ENCODE peak calls at places on chromosome X, in four cellular contexts. T, Q, A and C are unnamed samples.

GRCh38 chrX:84182521-84182920 is 5.5 kb downstream of the RPS6KA6 start:
- DNase-seq in T (no peak), Q (no peak), A (no peak), C (no peak)

GRCh38 chrX:27694667-27695066 is 104.5 kb downstream of the DCAF8L2 start:
- DNase-seq in T (no peak), Q (no peak), A (no peak), C (no peak)

GRCh38 chrX:111165902-111166301 is 69.9 kb downstream of the PAK3 start:
- DNase-seq in T (no peak), Q (no peak), A (no peak), C (no peak)

GRCh38 chrX:50996930-50997329 is 86.4 kb downstream of the BMP15 start:
- DNase-seq in T (no peak), Q (no peak), A (no peak), C (no peak)

GRCh38 chrX:8189096-8189830 is 18.2 kb upstream of the VCX2 start:
- DNase-seq in T (no peak), Q (no peak), A (no peak), C (no peak)

GRCh38 chrX:47068214-47068613 is 10.0 kb upstream of the RGN start:
- DNase-seq in T (no peak), Q (no peak), A (no peak), C (no peak)

GRCh38 chrX:117977521-117977920 is 139.1 kb downstream of the KLHL13 start:
- DNase-seq in T (no peak), Q (no peak), A (no peak), C (no peak)

GRCh38 chrX:19739683-19740082 is 147.7 kb downstream of the SH3KBP1 start:
- DNase-seq in T (peak), Q (peak), A (peak), C (no peak)

GRCh38 chrX:140822861-140823260 is 113.3 kb downstream of the LINC00632 start:
- DNase-seq in T (no peak), Q (no peak), A (no peak), C (no peak)

GRCh38 chrX:39773923-39774803 is 323.6 kb downstream of the BCOR start:
- DNase-seq in T (no peak), Q (no peak), A (no peak), C (no peak)

GRCh38 chrX:68807818-68808217 is 21.0 kb upstream of the EFNB1 start:
- DNase-seq in T (peak), Q (peak), A (no peak), C (no peak)

GRCh38 chrX:151515233-151515632 is 48.2 kb upstream of the PASD1 start:
- DNase-seq in T (no peak), Q (no peak), A (no peak), C (no peak)

GRCh38 chrX:11504234-11504633 is 161.5 kb downstream of the ARHGAP6 start:
- DNase-seq in T (peak), Q (no peak), A (no peak), C (no peak)

GRCh38 chrX:110806145-110806544 is 10.5 kb upstream of the CHRDL1 start:
- DNase-seq in T (no peak), Q (no peak), A (peak), C (no peak)

GRCh38 chrX:110081320-110081719 is 78.4 kb downstream of the TMEM164 start:
- DNase-seq in T (no peak), Q (no peak), A (no peak), C (no peak)

GRCh38 chrX:11435568-11435967 is 142.4 kb downstream of the AMELX start:
- DNase-seq in T (no peak), Q (no peak), A (no peak), C (no peak)

GRCh38 chrX:19332983-19333382 is 10.7 kb upstream of the PDHA1 start:
- DNase-seq in T (no peak), Q (no peak), A (peak), C (no peak)

GRCh38 chrX:3136161-3136961 is 95.1 kb downstream of the ARSF start:
- DNase-seq in T (no peak), Q (no peak), A (no peak), C (no peak)

GRCh38 chrX:134868766-134869495 is 121.9 kb upstream of the SMIM10 start:
- DNase-seq in T (peak), Q (no peak), A (no peak), C (no peak)

GRCh38 chrX:149453030-149453429 is 52.1 kb downstream of the IDS start:
- DNase-seq in T (peak), Q (peak), A (no peak), C (no peak)

DNA sequence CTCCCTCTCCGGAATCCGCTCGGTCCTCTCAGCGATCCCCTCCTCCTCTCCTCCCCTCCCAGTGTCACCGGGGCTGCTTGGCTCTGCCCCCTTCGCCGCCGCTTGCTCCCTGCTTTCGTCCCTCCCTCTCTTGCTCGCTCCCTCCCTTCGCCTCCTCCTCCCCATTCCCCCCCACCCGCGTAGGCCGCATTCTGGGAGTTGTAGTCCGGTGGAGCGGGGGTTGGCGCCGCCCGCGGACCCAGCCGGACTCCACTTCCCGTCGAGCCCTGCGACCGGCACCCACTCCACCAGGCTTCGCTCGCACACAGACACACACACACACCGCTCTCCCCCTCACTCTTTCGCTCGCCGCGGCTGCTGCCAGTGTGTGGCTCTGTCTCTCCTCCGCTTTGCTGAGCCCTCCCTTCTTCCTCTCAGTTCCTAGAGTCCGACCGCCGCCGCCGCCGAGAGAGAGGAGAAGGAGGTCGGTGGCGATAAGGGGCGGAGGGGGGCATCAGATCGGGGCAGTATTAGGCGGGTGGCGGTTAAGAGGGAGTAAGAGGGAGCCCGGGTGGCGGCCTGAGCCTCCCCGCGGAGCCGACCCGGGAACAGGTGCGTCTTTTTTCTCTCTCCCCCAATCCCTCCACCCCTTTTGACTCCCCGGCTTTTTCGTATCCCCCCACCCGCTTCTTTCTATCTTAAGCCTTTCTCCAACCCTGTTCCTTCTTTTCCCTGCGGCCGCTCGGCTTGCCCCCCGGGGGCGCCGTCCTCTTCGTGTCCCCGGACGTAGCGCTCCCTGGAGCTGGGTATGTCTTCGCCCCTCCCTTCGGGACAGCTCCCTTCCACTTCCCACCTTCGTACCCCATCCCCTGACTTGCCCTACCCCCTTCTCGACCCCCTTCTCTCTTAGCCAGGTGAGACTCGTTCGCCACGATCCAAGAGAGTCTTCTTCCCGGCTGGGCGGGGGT is at the start of gene BCORL1:
- DNase-seq in T (peak), Q (peak), A (peak), C (peak)
- TF ChIP-seq POLR2A in T (peak), Q (peak), A (peak), C (no peak)

DNA sequence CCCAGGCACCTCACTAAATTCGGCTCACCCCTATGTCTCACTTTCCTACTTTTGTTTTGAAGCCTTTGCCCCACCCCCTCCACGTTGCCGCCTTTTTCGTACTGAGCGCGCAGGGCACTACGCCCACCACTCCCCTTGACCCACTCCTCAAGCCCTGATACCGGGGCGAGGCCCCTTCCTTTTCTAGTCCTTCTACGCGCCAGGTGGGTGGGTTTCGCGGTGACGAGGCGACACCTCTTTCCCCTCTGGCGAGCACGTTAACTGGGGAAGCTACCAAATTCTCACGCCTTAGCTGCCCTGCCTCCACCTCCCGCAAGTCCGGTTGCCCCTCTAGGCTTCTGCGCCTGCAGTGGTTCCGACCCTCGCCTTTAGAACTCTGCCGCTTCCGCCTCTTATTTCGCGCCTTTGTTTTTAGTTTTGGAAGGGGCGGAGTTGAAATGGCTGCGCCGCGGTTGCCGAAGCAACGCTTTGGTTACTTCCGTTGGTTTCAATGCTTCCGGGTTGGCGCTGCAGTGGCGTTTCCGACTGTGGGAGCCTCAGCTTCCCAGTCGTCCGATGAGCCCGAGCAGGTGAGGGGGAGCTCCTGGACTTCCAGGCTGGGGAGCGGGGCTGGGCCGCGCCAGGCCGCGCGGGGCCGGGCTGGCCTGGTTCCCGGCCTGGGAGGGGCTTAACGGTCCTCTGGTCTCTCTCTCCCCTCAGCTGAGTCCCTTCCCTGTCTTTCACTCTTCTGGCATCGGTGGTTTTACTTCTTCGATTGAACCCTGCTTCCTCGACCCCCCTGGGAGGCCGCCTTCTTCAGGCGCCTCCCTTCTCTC is at the start of gene SLC25A14:
- DNase-seq in T (peak), Q (peak), A (peak), C (peak)
- TF ChIP-seq POLR2A in T (peak), Q (peak), A (peak), C (no peak)

GRCh38 chrX:107714196-107714811 is 61.3 kb downstream of the TSC22D3 start:
- DNase-seq in T (no peak), Q (no peak), A (no peak), C (no peak)

GRCh38 chrX:107712231-107713204 is 63.1 kb downstream of the TSC22D3 start:
- DNase-seq in T (no peak), Q (no peak), A (no peak), C (peak)

GRCh38 chrX:107711521-107712041 is 64.0 kb downstream of the TSC22D3 start:
- DNase-seq in T (no peak), Q (no peak), A (no peak), C (no peak)

GRCh38 chrX:107715331-107716044 is 60.1 kb downstream of the TSC22D3 start:
- DNase-seq in T (peak), Q (no peak), A (no peak), C (no peak)

DNA sequence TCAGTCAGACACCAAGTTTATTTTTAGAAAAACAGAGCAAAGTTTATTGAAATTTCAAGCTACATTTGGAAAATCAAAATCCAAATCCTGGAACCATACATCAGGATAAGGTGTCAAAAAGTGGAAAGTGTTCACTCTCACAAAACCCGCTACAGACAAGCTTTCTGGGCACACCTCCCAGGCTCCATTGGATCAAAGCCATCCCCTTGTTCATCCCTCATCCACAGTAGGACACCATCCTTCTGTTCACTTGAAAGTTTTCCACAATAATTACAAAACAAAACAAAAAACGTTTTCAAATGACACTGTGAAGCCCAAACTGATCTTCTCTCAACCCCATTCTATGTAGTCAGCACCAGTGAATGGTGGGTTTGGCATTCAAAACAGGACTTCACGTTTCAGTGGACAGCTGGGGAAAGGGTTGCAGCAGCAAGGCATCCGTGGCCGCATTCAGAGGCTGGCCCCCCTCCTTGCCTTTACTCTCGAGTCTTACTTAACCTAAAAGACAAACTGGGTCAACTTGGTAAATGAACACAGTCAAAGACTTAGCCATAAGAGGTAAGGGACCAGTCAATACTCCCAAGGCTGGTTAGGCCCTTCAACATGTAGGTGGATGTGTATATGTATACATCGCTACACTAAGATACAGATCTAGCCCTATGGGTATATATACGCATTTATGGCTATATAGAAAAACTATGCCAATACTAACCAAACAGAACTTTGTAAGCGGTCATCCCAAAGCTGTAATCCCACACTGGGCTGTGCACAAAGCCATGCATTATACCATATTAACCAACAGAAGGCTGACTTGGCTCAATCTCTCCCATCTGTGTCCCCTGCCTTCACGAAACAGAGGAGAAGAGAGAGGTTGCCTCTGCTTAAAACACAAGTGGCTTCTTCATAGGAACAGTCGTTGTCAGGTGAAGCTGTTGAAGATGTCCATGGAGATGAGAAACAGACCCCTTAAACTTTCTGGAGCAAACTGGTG is 62.1 kb downstream of the TSC22D3 start:
- DNase-seq in T (no peak), Q (no peak), A (peak), C (no peak)
- TF ChIP-seq POLR2A in T (no peak), Q (no peak), A (no peak), C (no peak)

DNA sequence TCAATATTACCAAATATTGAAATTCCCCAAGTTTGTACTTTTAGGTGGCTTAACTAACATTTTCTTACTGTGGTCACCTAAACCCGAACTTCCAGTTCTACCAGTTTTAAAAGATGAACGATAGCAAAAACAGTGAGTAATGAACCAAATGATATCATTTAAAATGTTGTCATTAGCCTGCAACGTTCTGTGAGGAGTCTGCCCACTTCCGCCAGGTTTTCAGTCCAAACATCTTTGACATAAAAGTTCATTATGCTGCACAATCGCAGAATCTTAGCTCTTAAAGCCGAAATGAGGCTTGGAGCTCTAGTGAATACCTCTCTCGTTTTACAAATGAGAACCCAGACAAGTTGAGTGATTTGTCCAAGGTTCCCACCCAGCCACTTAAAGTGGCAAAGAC is 762 bp downstream of the PIGA start:
- DNase-seq in T (peak), Q (no peak), A (no peak), C (no peak)
- TF ChIP-seq POLR2A in T (no peak), Q (no peak), A (no peak), C (no peak)

GRCh38 chrX:129998006-129998405 is 15.6 kb downstream of the BCORL1 start:
- DNase-seq in T (no peak), Q (no peak), A (no peak), C (no peak)

GRCh38 chrX:129997081-129997480 is 14.6 kb downstream of the BCORL1 start:
- DNase-seq in T (no peak), Q (no peak), A (no peak), C (no peak)

GRCh38 chrX:129992181-129992580 is 9.7 kb downstream of the BCORL1 start:
- DNase-seq in T (no peak), Q (no peak), A (no peak), C (no peak)

GRCh38 chrX:130001893-130002292 is 19.5 kb downstream of the BCORL1 start:
- DNase-seq in T (peak), Q (no peak), A (no peak), C (no peak)

GRCh38 chrX:129996120-129996519 is 13.7 kb downstream of the BCORL1 start:
- DNase-seq in T (peak), Q (no peak), A (no peak), C (no peak)
- TF ChIP-seq POLR2A in T (no peak), Q (no peak), A (no peak), C (no peak)

GRCh38 chrX:52990848-52991247 is 32.5 kb upstream of the FAM156A start:
- DNase-seq in T (no peak), Q (no peak), A (no peak), C (no peak)

GRCh38 chrX:53000447-53001208 is 42.3 kb upstream of the FAM156A start:
- DNase-seq in T (no peak), Q (no peak), A (no peak), C (peak)

GRCh38 chrX:52995135-52995973 is 37.0 kb upstream of the FAM156A start:
- DNase-seq in T (peak), Q (peak), A (peak), C (peak)

DNA sequence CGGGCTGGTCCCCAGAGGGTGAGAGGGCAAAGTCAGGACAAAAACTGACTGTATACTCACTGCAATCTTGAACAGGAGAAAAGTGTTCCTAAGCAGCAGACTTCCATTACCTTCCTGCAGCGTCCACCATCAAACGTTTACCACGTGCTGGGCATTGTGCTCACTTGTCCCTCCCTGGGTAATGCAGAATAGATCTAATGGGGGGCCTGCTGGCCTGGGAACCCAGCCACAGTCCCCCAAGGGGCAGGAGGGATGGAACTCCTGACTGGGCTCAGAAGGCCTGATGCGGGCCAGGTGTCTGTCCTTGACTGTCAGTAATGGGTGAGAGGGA is 37.6 kb upstream of the FAM156A start:
- DNase-seq in T (no peak), Q (no peak), A (no peak), C (no peak)
- TF ChIP-seq POLR2A in T (no peak), Q (no peak), A (no peak), C (no peak)

DNA sequence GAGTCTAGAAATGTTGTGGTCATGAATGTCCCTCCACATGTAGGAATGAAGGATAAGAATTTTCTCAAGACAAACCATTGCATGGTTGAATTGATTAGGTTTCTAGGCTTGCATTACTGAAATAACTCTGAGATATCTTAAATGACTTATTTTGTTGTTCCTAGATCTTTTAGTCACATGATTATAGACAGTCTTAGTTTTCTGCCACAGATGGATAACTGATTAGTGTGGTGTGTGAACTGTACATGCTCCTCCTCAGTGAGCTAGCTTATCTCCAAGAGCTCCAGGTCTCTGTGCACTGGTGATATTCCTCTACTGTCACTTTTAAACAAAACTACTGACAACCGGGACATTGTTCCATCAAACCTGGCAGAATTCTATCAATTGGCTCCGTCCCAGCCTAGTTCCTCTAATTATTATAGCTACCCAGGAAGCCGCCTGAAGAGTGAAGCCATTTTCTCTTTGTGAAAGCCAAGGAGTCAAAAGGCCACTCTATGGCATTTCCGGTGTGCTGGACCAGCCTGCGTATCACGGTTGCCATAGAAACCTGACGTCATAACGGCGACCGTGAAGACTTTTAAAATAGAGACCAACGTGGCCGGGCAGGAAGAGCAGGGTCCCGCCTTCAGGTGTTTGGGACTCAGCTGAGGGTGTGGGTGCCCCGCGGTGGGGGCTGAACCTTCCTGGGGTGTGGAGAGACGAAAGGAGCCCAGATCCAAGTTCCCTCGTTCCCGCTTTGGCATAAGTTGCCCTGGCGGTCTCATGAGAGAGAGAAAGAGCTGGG is 28.1 kb downstream of the BEX3 start:
- DNase-seq in T (peak), Q (peak), A (peak), C (peak)
- TF ChIP-seq POLR2A in T (peak), Q (peak), A (no peak), C (no peak)

GRCh38 chrX:21940356-21940829 is at the start of gene SMS:
- DNase-seq in T (peak), Q (peak), A (peak), C (peak)
- TF ChIP-seq POLR2A in T (peak), Q (peak), A (peak), C (no peak)

GRCh38 chrX:1480082-1480785 is 27.5 kb upstream of the ASMTL start:
- DNase-seq in T (no peak), Q (no peak), A (no peak), C (no peak)

GRCh38 chrX:1485033-1485432 is 32.3 kb upstream of the ASMTL start:
- DNase-seq in T (no peak), Q (no peak), A (no peak), C (no peak)

GRCh38 chrX:1484638-1485019 is 31.9 kb upstream of the ASMTL start:
- DNase-seq in T (no peak), Q (no peak), A (no peak), C (no peak)

GRCh38 chrX:1483843-1484637 is 31.3 kb upstream of the ASMTL start:
- DNase-seq in T (no peak), Q (no peak), A (no peak), C (no peak)

GRCh38 chrX:1481636-1482529 is 29.2 kb upstream of the ASMTL start:
- DNase-seq in T (no peak), Q (peak), A (no peak), C (no peak)
- TF ChIP-seq POLR2A in T (peak), Q (no peak), A (no peak), C (no peak)